ENCODE peak calls at places on chromosomes 4 and X, in seven cellular contexts. E, I, J, Z, N, R and C are unnamed samples. For H3K4me1, the result is how much of the 10 kb centered on the place peaks cover.

GRCh38 chr4:3486556-3487270 is 23.6 kb downstream of the DOK7 start:
- DNase-seq in R (no peak), Z (no peak), N (no peak), I (peak), E (no peak), J (no peak), C (no peak)

GRCh38 chr4:145544998-145545397 is 63.3 kb downstream of the SMAD1 start:
- DNase-seq in J (no peak), Z (peak), R (no peak), I (no peak), N (no peak), E (no peak), C (no peak)

GRCh38 chr4:85828295-85828910 is 353.5 kb downstream of the ARHGAP24 start:
- DNase-seq in E (peak), I (no peak), N (no peak), Z (no peak), J (no peak), R (no peak), C (no peak)

GRCh38 chrX:53695901-53696300 is 9.4 kb upstream of the HUWE1 start:
- DNase-seq in I (no peak), Z (no peak), R (no peak), J (no peak), E (no peak), N (no peak), C (no peak)

GRCh38 chrX:17738002-17738713 is 865 bp downstream of the SCML1 start:
- DNase-seq in N (no peak), R (peak), I (peak), E (peak), J (peak), Z (peak), C (peak)

GRCh38 chr4:124631760-124632159 is 80.8 kb downstream of the ANKRD50 start:
- DNase-seq in E (peak), J (no peak), I (peak), Z (peak), R (no peak), N (peak), C (no peak)

GRCh38 chr4:133775881-133776280 is 425.7 kb downstream of the PABPC4L start:
- DNase-seq in R (no peak), J (no peak), N (no peak), E (peak), I (no peak), Z (no peak), C (no peak)

GRCh38 chr4:2941138-2942036 is 21.8 kb downstream of the NOP14 start:
- DNase-seq in N (no peak), R (no peak), J (no peak), I (no peak), E (no peak), Z (no peak), C (no peak)

GRCh38 chr4:138181288-138181687 is 60.9 kb downstream of the SLC7A11 start:
- DNase-seq in Z (peak), R (no peak), I (no peak), J (no peak), E (peak), N (no peak), C (no peak)

GRCh38 chr4:183118585-183118984 is 19.5 kb downstream of the WWC2 start:
- DNase-seq in N (peak), E (peak), Z (peak), J (no peak), R (no peak), I (peak), C (peak)

GRCh38 chr4:793941-794621 is 31.8 kb downstream of the CPLX1 start:
- DNase-seq in Z (no peak), I (no peak), R (no peak), E (peak), N (no peak), J (no peak), C (no peak)

GRCh38 chr4:184825394-184826314 is at the start of gene ACSL1:
- DNase-seq in J (peak), R (peak), E (peak), N (peak), I (peak), Z (peak), C (peak)

GRCh38 chr4:74032064-74032463 is 6.4 kb downstream of the CXCL3 start:
- DNase-seq in R (no peak), E (peak), Z (peak), J (no peak), N (no peak), I (no peak), C (no peak)

GRCh38 chrX:55486736-55487135 is 2.9 kb downstream of the USP51 start:
- DNase-seq in E (no peak), I (no peak), J (no peak), R (no peak), N (no peak), Z (no peak), C (no peak)

GRCh38 chr4:146134761-146135160 is 40.8 kb upstream of the LSM6 start:
- DNase-seq in Z (no peak), N (no peak), I (no peak), J (no peak), E (no peak), R (no peak), C (no peak)

GRCh38 chr4:180217070-180217469 is 2026.1 kb upstream of the TENM3 start:
- DNase-seq in I (no peak), Z (no peak), N (no peak), J (no peak), R (no peak), E (no peak), C (no peak)

GRCh38 chr4:180219080-180219479 is 2024.1 kb upstream of the TENM3 start:
- DNase-seq in R (no peak), Z (no peak), N (no peak), I (no peak), E (no peak), J (no peak), C (no peak)
- H2BK5ac ChIP-seq in R (no peak), Z (no peak), N (no peak), I (no peak), E (no peak), J (no peak), C (no peak)

GRCh38 chr4:16225996-16226815 is at the start of gene TAPT1:
- DNase-seq in N (peak), J (peak), R (peak), Z (peak), I (peak), E (peak), C (peak)

GRCh38 chr4:16224669-16225068 is 1.6 kb downstream of the TAPT1 start:
- DNase-seq in J (no peak), E (no peak), N (no peak), R (no peak), I (no peak), Z (no peak), C (no peak)

GRCh38 chr4:16226816-16227461 is 668 bp upstream of the TAPT1 start:
- DNase-seq in R (peak), Z (peak), E (no peak), J (peak), I (peak), N (peak), C (peak)

GRCh38 chr4:16225139-16225538 is 1.1 kb downstream of the TAPT1 start:
- DNase-seq in Z (peak), R (no peak), N (no peak), I (no peak), E (peak), J (no peak), C (no peak)

DNA sequence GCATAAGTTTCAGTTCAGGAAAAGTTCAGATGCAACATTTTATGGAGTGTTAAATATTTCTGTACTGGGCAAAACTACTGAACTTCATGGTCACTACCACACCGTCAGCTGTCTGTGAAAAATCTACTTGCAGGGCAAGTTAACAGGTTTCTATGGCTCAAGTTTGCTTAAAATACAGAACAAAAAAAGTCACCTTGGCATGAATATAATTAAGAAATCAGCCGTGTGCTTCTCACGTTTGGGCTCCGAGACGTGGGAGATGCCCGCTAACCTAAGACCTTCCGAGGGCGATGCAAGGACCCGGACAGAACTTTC is 633 bp downstream of the TAPT1 start:
- DNase-seq in Z (peak), R (no peak), I (no peak), J (no peak), E (no peak), N (no peak), C (no peak)
- H3K4me1 ChIP-seq in Z (under half), R (under half), I (under half), J (under half), E (under half), N (under half), C (under half)

DNA sequence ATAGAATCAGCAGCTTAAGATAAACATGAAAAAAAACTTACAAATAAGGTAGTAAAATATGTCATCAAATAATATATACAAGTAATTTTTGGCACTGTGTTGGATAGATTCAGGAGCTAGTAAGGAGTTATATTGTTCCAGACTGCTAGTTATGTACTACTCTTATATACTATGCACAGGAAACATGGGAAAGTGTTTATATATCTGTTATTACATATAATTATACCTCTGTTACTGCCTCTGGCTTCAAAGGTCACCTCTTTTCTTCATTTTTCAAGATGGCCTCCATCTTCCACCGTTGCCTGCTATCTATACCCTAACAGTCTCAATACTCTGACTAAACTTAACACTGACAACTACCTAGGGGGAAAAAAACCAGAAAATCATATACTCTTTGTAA is 29.5 kb downstream of the LIN54 start:
- DNase-seq in N (no peak), I (no peak), Z (no peak), R (no peak), J (no peak), E (no peak), C (no peak)
- H2BK5ac ChIP-seq in N (no peak), I (no peak), Z (no peak), R (no peak), J (no peak), E (no peak), C (no peak)

GRCh38 chr4:123412700-123413512 is 16.3 kb downstream of the SPRY1 start:
- DNase-seq in R (no peak), E (no peak), N (no peak), Z (peak), I (no peak), J (no peak), C (no peak)

GRCh38 chr4:123409301-123409700 is 12.7 kb downstream of the SPRY1 start:
- DNase-seq in E (no peak), I (no peak), Z (no peak), J (no peak), N (no peak), R (no peak), C (no peak)

GRCh38 chr4:123411514-123411913 is 14.9 kb downstream of the SPRY1 start:
- DNase-seq in R (no peak), E (no peak), I (no peak), J (no peak), N (no peak), Z (no peak), C (no peak)

GRCh38 chr4:123408471-123409084 is 12.0 kb downstream of the SPRY1 start:
- DNase-seq in E (no peak), R (no peak), J (no peak), N (no peak), Z (no peak), I (no peak), C (no peak)

DNA sequence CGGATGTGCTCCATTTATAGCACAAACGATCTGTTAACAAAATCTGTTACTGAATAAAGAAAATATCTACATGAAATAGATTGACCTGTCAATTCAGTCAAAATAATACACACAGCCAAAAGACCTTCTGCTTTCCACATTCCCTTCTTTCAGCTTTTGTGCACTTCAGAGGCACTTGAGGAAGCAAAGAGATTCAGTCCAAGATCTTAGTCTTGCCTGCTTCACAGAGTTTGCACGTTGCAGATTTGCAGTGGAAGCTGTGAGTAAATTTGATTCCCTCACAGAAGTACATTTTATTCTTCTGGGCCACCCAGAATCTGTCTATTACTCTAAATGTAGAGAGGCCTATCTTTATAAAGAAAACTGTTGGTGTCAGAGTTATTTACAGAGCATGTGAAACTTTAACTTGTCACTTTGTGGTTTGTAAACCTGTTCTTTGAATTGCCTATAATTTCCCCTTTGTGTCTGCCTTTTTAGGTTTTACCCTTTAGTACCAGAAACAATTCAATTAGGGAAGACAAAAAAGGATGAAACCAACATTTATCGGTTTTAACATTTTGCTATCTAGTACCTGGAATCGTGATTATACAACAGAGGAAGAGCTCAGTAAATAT is 15.5 kb downstream of the SPRY1 start:
- DNase-seq in J (no peak), Z (no peak), E (no peak), I (no peak), N (no peak), R (no peak), C (no peak)
- H3K4me1 ChIP-seq in J (under half), Z (under half), E (under half), I (under half), N (under half), R (under half), C (under half)

GRCh38 chrX:10051866-10052265 is 84.7 kb downstream of the CLDN34 start:
- DNase-seq in Z (no peak), E (no peak), I (no peak), J (no peak), N (peak), R (no peak), C (no peak)

GRCh38 chrX:10048695-10049094 is 81.5 kb downstream of the CLDN34 start:
- DNase-seq in E (no peak), J (no peak), N (no peak), Z (no peak), I (no peak), R (no peak), C (no peak)

GRCh38 chrX:10049246-10049645 is 82.1 kb downstream of the CLDN34 start:
- DNase-seq in N (no peak), I (no peak), Z (no peak), E (peak), J (no peak), R (no peak), C (no peak)

GRCh38 chrX:10048076-10048475 is 80.9 kb downstream of the CLDN34 start:
- DNase-seq in Z (no peak), I (peak), N (no peak), J (no peak), R (no peak), E (no peak), C (peak)

GRCh38 chrX:10050481-10050880 is 83.3 kb downstream of the CLDN34 start:
- DNase-seq in Z (no peak), J (peak), I (peak), R (peak), N (no peak), E (peak), C (no peak)
- H2BK5ac ChIP-seq in Z (no peak), J (no peak), I (no peak), R (peak), N (no peak), E (no peak), C (no peak)

DNA sequence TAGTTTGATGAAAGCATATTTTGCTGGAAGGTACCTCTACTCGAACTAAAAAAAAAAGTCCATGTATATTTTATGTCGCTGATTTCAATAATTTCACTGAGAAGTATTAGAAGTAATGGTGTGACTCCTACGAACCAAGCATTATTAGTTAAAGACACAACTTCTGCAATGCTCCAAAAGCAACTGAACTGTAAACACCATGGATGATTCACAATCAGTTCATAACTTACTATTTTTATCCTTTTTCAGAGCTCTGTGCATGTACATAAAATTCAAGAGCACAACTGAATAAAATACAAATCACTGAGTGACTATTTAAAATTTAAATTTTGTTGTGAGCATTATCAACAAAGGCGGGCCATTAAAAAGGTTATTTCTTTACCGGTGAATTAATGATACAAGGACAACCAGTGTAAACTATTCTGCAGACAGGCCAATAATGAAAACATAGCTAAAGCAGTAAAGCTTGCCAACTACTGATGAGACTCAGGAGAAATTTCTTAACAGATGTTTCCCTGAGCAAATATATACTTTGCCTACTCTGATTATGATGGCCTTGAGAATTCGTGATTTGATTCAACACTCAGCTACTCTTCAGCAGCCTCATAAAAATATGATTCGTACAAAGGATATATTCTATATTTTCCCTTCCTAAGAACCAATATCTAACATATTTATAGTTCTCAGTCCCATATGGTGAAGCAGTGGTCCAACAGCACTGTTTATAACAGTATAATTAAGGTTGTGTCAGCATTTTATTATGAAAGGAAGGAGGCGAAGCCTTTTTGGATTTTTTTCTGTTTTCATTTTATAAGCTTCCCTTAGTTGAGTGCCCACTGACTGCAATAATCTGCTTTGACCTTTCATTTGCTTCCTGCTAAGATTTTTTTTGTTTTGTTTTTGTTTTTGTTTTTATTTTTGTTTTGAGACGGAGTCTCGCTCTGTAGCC is 62.8 kb upstream of the NEIL3 start:
- DNase-seq in E (peak), N (no peak), J (no peak), R (no peak), Z (peak), I (no peak), C (no peak)
- H3K4me1 ChIP-seq in E (under half), N (under half), J (under half), R (under half), Z (under half), I (under half), C (under half)

GRCh38 chr4:61583696-61584095 is 383.6 kb downstream of the ADGRL3 start:
- DNase-seq in N (no peak), I (peak), R (no peak), J (no peak), Z (peak), E (peak), C (no peak)

GRCh38 chr4:61575796-61576195 is 375.7 kb downstream of the ADGRL3 start:
- DNase-seq in E (no peak), I (no peak), R (no peak), Z (no peak), N (no peak), J (no peak), C (no peak)

DNA sequence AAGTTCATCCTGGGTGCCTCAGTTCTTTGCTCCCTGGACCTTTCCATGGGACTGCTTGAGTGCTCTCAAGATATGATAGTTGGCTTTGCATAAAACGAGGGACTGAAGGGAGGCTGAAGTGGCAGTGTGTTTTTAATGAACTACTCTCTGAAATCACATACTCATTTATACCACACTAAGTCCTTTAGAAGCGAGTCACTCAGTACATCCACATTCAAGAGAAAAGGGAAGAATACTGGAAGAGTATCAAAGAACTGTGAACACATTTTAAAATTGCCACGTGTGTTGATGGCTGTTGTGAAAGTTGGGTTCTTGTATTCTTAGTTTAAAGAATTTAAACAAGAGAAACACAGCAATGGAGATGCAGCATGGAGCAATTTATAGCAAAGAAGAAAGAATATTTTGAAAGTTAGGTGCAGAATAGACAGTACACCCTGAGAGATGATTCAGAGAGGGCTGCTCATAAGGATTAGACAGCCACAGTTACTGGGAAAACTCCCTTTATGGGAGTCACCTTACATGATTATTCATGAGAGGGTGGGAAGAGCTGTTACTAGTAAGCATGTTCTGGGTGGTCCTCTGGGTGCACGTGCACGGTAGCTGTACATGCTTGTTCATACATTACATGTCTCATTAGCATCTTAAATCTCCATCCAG is 380.7 kb downstream of the ADGRL3 start:
- DNase-seq in R (no peak), I (no peak), J (no peak), E (peak), Z (no peak), N (no peak), C (no peak)
- H2BK5ac ChIP-seq in R (no peak), I (no peak), J (no peak), E (no peak), Z (no peak), N (no peak), C (no peak)

GRCh38 chr4:48602222-48602621 is 112.2 kb downstream of the ZAR1 start:
- DNase-seq in E (peak), R (no peak), N (no peak), Z (peak), J (no peak), I (no peak), C (no peak)

GRCh38 chr4:48590884-48591283 is 100.8 kb downstream of the ZAR1 start:
- DNase-seq in J (no peak), I (no peak), N (no peak), E (no peak), R (no peak), Z (no peak), C (no peak)

GRCh38 chr4:48594185-48594584 is 104.1 kb downstream of the ZAR1 start:
- DNase-seq in I (peak), Z (no peak), J (no peak), N (no peak), E (no peak), R (no peak), C (peak)

GRCh38 chr4:48591372-48591771 is 101.3 kb downstream of the ZAR1 start:
- DNase-seq in E (no peak), R (no peak), N (no peak), Z (no peak), J (no peak), I (no peak), C (no peak)

GRCh38 chr4:48596336-48596735 is 106.3 kb downstream of the ZAR1 start:
- DNase-seq in J (no peak), Z (no peak), E (no peak), I (no peak), R (no peak), N (no peak), C (no peak)
- H3K4me1 ChIP-seq in J (under half), Z (under half), E (under half), I (under half), R (under half), N (under half), C (under half)

GRCh38 chr4:186737427-186737826 is 13.8 kb upstream of the FAT1 start:
- DNase-seq in Z (no peak), I (peak), J (peak), R (no peak), N (no peak), E (no peak), C (no peak)

GRCh38 chr4:186738421-186738820 is 14.8 kb upstream of the FAT1 start:
- DNase-seq in Z (no peak), J (no peak), I (no peak), R (no peak), E (no peak), N (no peak), C (no peak)

GRCh38 chr4:186739317-186739716 is 15.7 kb upstream of the FAT1 start:
- DNase-seq in R (no peak), I (no peak), J (no peak), Z (no peak), N (no peak), E (no peak), C (no peak)

GRCh38 chr4:186740822-186741221 is 17.2 kb upstream of the FAT1 start:
- DNase-seq in J (no peak), I (no peak), E (peak), N (no peak), Z (no peak), R (no peak), C (no peak)

GRCh38 chr4:186739802-186740434 is 16.3 kb upstream of the FAT1 start:
- DNase-seq in R (no peak), Z (no peak), J (no peak), I (no peak), N (no peak), E (no peak), C (no peak)
- H2BK5ac ChIP-seq in R (no peak), Z (no peak), J (no peak), I (no peak), N (no peak), E (no peak), C (no peak)